ENCODE peak calls at places on chromosome 9, in seven cellular contexts. M, Y, P, E, A, F and B are unnamed samples.

GRCh38 chr9:109953300-109953699 is 173.3 kb downstream of the PALM2AKAP2 start:
- DNase-seq in M (no peak), Y (no peak), P (no peak), E (no peak), A (no peak), F (no peak), B (no peak)

GRCh38 chr9:79572032-79572890 is 496 bp downstream of the TLE4 start:
- DNase-seq in M (peak; percentile 23), Y (peak; percentile 40), P (no peak), E (peak; percentile 45), A (peak; percentile 35), F (no peak), B (no peak)

GRCh38 chr9:104280711-104281110 is 186.6 kb downstream of the SMC2 start:
- DNase-seq in M (no peak), Y (no peak), P (no peak), E (no peak), A (no peak), F (no peak), B (no peak)

GRCh38 chr9:99181621-99182020 is 40.1 kb downstream of the ALG2 start:
- DNase-seq in M (no peak), Y (peak; percentile 72), P (no peak), E (no peak), A (no peak), F (no peak), B (no peak)

GRCh38 chr9:86287013-86287412 is 4.7 kb upstream of the ISCA1 start:
- DNase-seq in M (no peak), Y (peak; percentile 70), P (no peak), E (no peak), A (peak; percentile 76), F (no peak), B (no peak)

GRCh38 chr9:108258640-108259039 is 597.1 kb downstream of the ACTL7B start:
- DNase-seq in M (no peak), Y (no peak), P (no peak), E (no peak), A (peak; percentile 75), F (no peak), B (no peak)

GRCh38 chr9:127637322-127637847 is 25.3 kb downstream of the STXBP1 start:
- DNase-seq in M (peak; percentile 53), Y (peak; percentile 87), P (no peak), E (peak; percentile 15), A (no peak), F (no peak), B (peak; percentile 25)

GRCh38 chr9:19748278-19749126 is 40.3 kb downstream of the SLC24A2 start:
- DNase-seq in M (no peak), Y (no peak), P (no peak), E (no peak), A (no peak), F (no peak), B (no peak)

GRCh38 chr9:95048225-95049087 is 269.1 kb downstream of the FANCC start:
- DNase-seq in M (peak; percentile 79), Y (no peak), P (no peak), E (peak; percentile 82), A (peak; percentile 60), F (no peak), B (peak; percentile 56)

GRCh38 chr9:78543353-78543752 is 246.4 kb downstream of the PSAT1 start:
- DNase-seq in M (no peak), Y (no peak), P (no peak), E (no peak), A (no peak), F (no peak), B (no peak)

GRCh38 chr9:119273984-119274665 is 95.1 kb downstream of the BRINP1 start:
- DNase-seq in M (peak; percentile 13), Y (no peak), P (no peak), E (no peak), A (no peak), F (no peak), B (no peak)

GRCh38 chr9:101912698-101913097 is 174.3 kb upstream of the GRIN3A start:
- DNase-seq in M (no peak), Y (no peak), P (no peak), E (no peak), A (no peak), F (no peak), B (no peak)

GRCh38 chr9:75185585-75186170 is 97.4 kb downstream of the OSTF1 start:
- DNase-seq in M (peak; percentile 13), Y (no peak), P (peak; percentile 38), E (peak; percentile 63), A (peak; percentile 61), F (no peak), B (no peak)

GRCh38 chr9:37529111-37529510 is 43.4 kb downstream of the POLR1E start:
- DNase-seq in M (peak; percentile 13), Y (no peak), P (no peak), E (peak; percentile 71), A (no peak), F (no peak), B (no peak)

GRCh38 chr9:5301544-5301943 is 3.0 kb downstream of the RLN2 start:
- DNase-seq in M (no peak), Y (no peak), P (no peak), E (no peak), A (no peak), F (no peak), B (no peak)

GRCh38 chr9:107158321-107158720 is 124.8 kb upstream of the RAD23B start:
- DNase-seq in M (no peak), Y (peak; percentile 37), P (peak; percentile 51), E (no peak), A (peak; percentile 48), F (no peak), B (no peak)

GRCh38 chr9:106954562-106954961 is 91.6 kb downstream of the ZNF462 start:
- DNase-seq in M (no peak), Y (no peak), P (no peak), E (no peak), A (no peak), F (no peak), B (no peak)

GRCh38 chr9:121373401-121373769 is 3.3 kb upstream of the STOM start:
- DNase-seq in M (no peak), Y (peak; percentile 40), P (no peak), E (no peak), A (no peak), F (no peak), B (no peak)

GRCh38 chr9:87445646-87446045 is 52.0 kb upstream of the DAPK1 start:
- DNase-seq in M (no peak), Y (peak; percentile 1), P (peak; percentile 43), E (peak; percentile 30), A (peak; percentile 73), F (no peak), B (no peak)

GRCh38 chr9:35695801-35696420 is 6.2 kb upstream of the TPM2 start:
- DNase-seq in M (no peak), Y (peak; percentile 22), P (no peak), E (no peak), A (no peak), F (no peak), B (no peak)

GRCh38 chr9:35696520-35697215 is 6.9 kb upstream of the TPM2 start:
- DNase-seq in M (peak; percentile 39), Y (peak; percentile 40), P (peak; percentile 37), E (peak; percentile 77), A (peak; percentile 69), F (no peak), B (peak; percentile 60)

GRCh38 chr9:35700031-35700430 is 10.3 kb upstream of the TPM2 start:
- DNase-seq in M (no peak), Y (no peak), P (no peak), E (no peak), A (no peak), F (no peak), B (no peak)

GRCh38 chr9:35698231-35698630 is 8.5 kb upstream of the TPM2 start:
- DNase-seq in M (no peak), Y (no peak), P (no peak), E (no peak), A (no peak), F (no peak), B (no peak)

GRCh38 chr9:35697486-35697885 is 7.8 kb upstream of the TPM2 start:
- DNase-seq in M (no peak), Y (no peak), P (no peak), E (no peak), A (no peak), F (no peak), B (no peak)
- H3K36me3 ChIP-seq in M (peaks cover 36% of the 10 kb centered on the region), Y (peaks cover 62% of the 10 kb centered on the region), P (peaks cover 41% of the 10 kb centered on the region), E (no peaks in the 10 kb centered on the region), A (no peaks in the 10 kb centered on the region), F (peaks cover 68% of the 10 kb centered on the region), B (no peaks in the 10 kb centered on the region)

DNA sequence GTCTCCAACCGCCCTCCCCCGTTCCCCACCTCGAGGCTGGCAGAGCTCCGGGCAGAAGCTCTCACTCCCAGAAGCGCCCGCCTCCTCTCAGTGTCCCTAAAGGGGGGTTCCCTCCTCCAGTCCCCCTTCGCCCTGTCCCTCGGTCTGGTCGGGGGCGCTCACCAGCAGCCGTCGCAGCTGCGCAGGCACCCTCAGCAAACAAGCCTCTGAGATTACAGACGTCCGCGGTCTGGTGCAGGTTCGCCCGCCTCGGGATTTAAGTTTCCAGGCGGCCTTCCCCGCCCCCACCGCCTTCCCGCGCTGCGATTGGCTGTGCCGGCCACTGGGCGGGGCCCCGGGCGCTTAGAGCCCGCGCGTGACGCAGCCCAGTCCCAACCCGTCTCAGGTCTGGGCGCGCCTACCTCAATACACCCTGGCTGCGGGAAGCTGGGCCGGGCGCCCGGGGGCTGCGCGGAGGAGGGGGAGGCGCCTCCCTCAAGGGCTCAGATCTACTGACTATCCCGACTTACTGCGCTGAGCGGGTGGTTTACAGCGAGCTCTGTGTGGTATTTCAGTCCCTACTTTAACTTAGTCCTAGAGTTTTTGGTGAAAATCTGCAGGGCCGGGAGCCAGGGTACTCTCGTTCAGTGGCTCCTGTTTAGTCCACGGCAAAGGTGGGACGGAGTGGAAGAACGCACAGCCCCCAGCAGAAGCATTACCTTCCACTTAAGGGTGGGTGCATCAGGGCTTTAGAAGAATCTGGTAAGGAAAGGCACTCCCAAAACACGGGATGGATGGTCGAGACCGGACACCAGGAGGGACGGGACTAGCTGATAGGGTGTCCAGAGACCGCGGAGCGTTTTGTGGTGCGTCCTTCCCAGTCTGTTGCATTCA is at the start of gene CTSV:
- DNase-seq in M (peak; percentile 91), Y (peak; percentile 66), P (peak; percentile 73), E (peak; percentile 94), A (peak; percentile 96), F (peak; percentile 34), B (peak; percentile 53)
- TF ChIP-seq POLR2A in M (peak; percentile 79), Y (no peak), P (peak; percentile 78), E (peak; percentile 83), A (no peak), F (peak; percentile 30), B (no peak)

GRCh38 chr9:136443687-136444086 is 4.0 kb upstream of the INPP5E start:
- DNase-seq in M (no peak), Y (no peak), P (no peak), E (no peak), A (no peak), F (no peak), B (no peak)
- H3K36me3 ChIP-seq in M (peaks cover 14% of the 10 kb centered on the region), Y (peaks cover 79% of the 10 kb centered on the region), P (peaks cover 24% of the 10 kb centered on the region), E (no peaks in the 10 kb centered on the region), A (peaks cover 3% of the 10 kb centered on the region), F (peaks cover 83% of the 10 kb centered on the region), B (peaks cover 17% of the 10 kb centered on the region)

GRCh38 chr9:98010450-98010849 is 27.3 kb downstream of the ANP32B start:
- DNase-seq in M (no peak), Y (peak; percentile 64), P (no peak), E (peak; percentile 51), A (no peak), F (no peak), B (no peak)
- TF ChIP-seq POLR2A in M (no peak), Y (no peak), P (no peak), E (no peak), A (no peak), F (no peak), B (no peak)